ENCODE peak calls at places on chromosomes 5 and 9, in nine cellular contexts. G, N, E, O, H, Q, A, X and I are unnamed samples.

GRCh38 chr5:71891856-71892255 is 172.8 kb downstream of the CARTPT start:
- DNase-seq in G (peak; percentile 60), X (no peak), O (peak; percentile 26), N (no peak), A (no peak), H (no peak), E (no peak), Q (peak; percentile 79), I (no peak)

GRCh38 chr5:16430349-16431089 is 35.1 kb downstream of the ZNF622 start:
- DNase-seq in O (no peak), Q (no peak), H (no peak), N (no peak), X (no peak), E (no peak), A (no peak), G (no peak), I (no peak)

GRCh38 chr9:117265253-117265652 is 149.6 kb downstream of the ASTN2 start:
- DNase-seq in O (no peak), Q (no peak), E (no peak), H (no peak), X (no peak), N (no peak), A (no peak), G (no peak), I (no peak)

GRCh38 chr5:119746984-119747383 is 117.6 kb downstream of the FAM170A start:
- DNase-seq in A (no peak), N (no peak), X (no peak), E (no peak), H (no peak), O (no peak), Q (no peak), G (no peak), I (no peak)

GRCh38 chr5:141945511-141946024 is 12.4 kb downstream of the PCDH12 start:
- DNase-seq in G (no peak), O (no peak), E (no peak), H (no peak), Q (no peak), A (no peak), N (no peak), X (no peak), I (no peak)

GRCh38 chr5:54415147-54415546 is 40.4 kb upstream of the HSPB3 start:
- DNase-seq in Q (no peak), E (no peak), H (no peak), G (no peak), O (no peak), A (no peak), X (no peak), N (no peak), I (no peak)

GRCh38 chr9:109729513-109729912 is 50.5 kb upstream of the PALM2AKAP2 start:
- DNase-seq in O (no peak), A (no peak), N (no peak), H (no peak), E (no peak), Q (no peak), G (no peak), X (no peak), I (no peak)

GRCh38 chr5:139138790-139139189 is 59.4 kb downstream of the SIL1 start:
- DNase-seq in N (no peak), O (no peak), G (peak; percentile 60), A (no peak), Q (peak; percentile 37), H (peak; percentile 68), X (peak; percentile 47), E (no peak), I (no peak)

GRCh38 chr9:110464321-110464720 is 115.2 kb downstream of the SVEP1 start:
- DNase-seq in X (no peak), O (no peak), Q (no peak), E (no peak), N (no peak), G (no peak), A (no peak), H (no peak), I (no peak)

GRCh38 chr5:19928556-19929421 is 59.2 kb downstream of the CDH18 start:
- DNase-seq in E (no peak), Q (peak; percentile 50), N (no peak), A (no peak), H (no peak), X (peak; percentile 81), G (no peak), O (peak; percentile 28), I (no peak)

GRCh38 chr5:119743927-119744326 is 114.6 kb downstream of the FAM170A start:
- DNase-seq in H (no peak), E (no peak), N (no peak), A (no peak), Q (peak; percentile 3), G (peak; percentile 37), X (no peak), O (peak; percentile 65), I (no peak)

GRCh38 chr9:111598730-111599091 is 736 bp downstream of the PTGR1 start:
- DNase-seq in N (no peak), A (peak; percentile 54), O (no peak), H (peak; percentile 31), X (peak; percentile 33), G (peak; percentile 51), E (peak; percentile 16), Q (peak; percentile 59), I (no peak)

GRCh38 chr5:6845856-6846255 is 132.6 kb downstream of the TENT4A start:
- DNase-seq in G (no peak), X (no peak), A (no peak), E (no peak), O (no peak), H (no peak), N (no peak), Q (no peak), I (no peak)

GRCh38 chr9:134640491-134641172 is 971 bp upstream of the COL5A1 start:
- DNase-seq in E (no peak), X (no peak), Q (no peak), O (no peak), G (no peak), H (no peak), N (no peak), A (no peak), I (no peak)

GRCh38 chr9:136853596-136854112 is 1.5 kb downstream of the MAMDC4 start:
- DNase-seq in H (no peak), O (no peak), E (no peak), N (no peak), Q (no peak), X (no peak), A (peak; percentile 48), G (peak; percentile 13), I (no peak)

GRCh38 chr5:77486344-77486962 is 5.7 kb downstream of the WDR41 start:
- DNase-seq in E (no peak), H (no peak), Q (no peak), X (no peak), G (peak; percentile 44), A (no peak), O (no peak), N (no peak), I (no peak)

GRCh38 chr9:518540-518939 is 303.9 kb downstream of the DOCK8 start:
- DNase-seq in H (no peak), G (no peak), Q (no peak), O (no peak), X (no peak), A (peak; percentile 60), E (no peak), N (no peak), I (no peak)

GRCh38 chr9:131719262-131719908 is 20.5 kb downstream of the RAPGEF1 start:
- DNase-seq in E (no peak), O (no peak), G (no peak), A (no peak), X (no peak), N (no peak), H (no peak), Q (no peak), I (no peak)

GRCh38 chr5:40879163-40879942 is 29.9 kb upstream of the C7 start:
- DNase-seq in O (peak; percentile 27), X (peak; percentile 46), A (no peak), N (no peak), G (no peak), Q (peak; percentile 27), E (no peak), H (no peak), I (no peak)

GRCh38 chr5:65818592-65818991 is 96.6 kb downstream of the NLN start:
- DNase-seq in N (no peak), O (peak; percentile 12), Q (no peak), X (no peak), A (peak; percentile 85), E (no peak), H (no peak), G (no peak), I (no peak)

DNA sequence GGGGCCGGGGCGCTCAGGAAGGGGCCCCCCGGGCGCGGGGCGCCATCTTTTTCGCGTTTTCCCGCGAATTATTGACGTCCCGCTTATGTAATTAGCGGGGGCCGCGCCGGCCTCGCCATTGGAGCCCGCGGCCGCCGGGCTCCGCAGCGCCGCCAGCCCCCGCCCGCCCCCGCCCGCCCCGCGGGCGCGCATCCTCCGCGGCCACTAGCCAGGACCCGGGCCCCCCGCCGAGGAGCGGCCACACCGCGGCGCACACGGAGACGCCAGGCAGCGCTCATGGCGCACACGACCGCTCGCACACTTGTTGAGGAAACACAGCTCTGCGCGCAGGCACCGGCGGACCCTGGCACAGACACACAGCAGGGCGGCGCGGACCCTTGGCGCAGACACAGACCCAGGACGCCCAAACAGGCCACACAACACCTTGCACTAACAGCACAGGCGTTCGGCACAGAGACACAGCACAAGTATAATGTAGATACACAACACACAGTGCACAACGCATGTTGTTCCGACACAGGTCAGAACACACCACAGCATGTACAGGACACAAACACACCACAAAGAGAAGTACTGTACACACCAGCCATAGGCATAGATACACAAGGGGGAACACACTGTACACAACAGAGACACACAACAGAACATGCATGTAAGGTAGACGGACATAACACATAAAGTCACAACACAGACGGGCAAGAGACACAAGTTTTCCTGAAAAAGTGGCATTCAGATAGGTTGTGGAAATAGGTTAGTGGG is 467 bp upstream of the PHF19 start:
- DNase-seq in N (no peak), H (no peak), X (peak; percentile 62), O (peak; percentile 74), E (peak; percentile 56), A (peak; percentile 82), Q (peak; percentile 44), G (peak; percentile 57), I (no peak)
- TF ChIP-seq CTCF in N (peak; percentile 14), H (no peak), X (no peak), O (no peak), E (no peak), A (peak; percentile 19), Q (peak; percentile 6), G (no peak), I (no peak)

GRCh38 chr5:151684690-151685361 is 1.9 kb downstream of the SPARC start:
- DNase-seq in E (no peak), Q (peak; percentile 97), H (peak; percentile 46), X (peak; percentile 96), O (peak; percentile 74), A (no peak), G (no peak), N (no peak), I (peak; percentile 78)
- TF ChIP-seq CTCF in E (no peak), Q (peak; percentile 60), H (no peak), X (peak; percentile 41), O (no peak), A (no peak), G (no peak), N (peak; percentile 21), I (peak; percentile 29)

GRCh38 chr5:50752800-50753199 is 86.4 kb downstream of the PARP8 start:
- DNase-seq in Q (no peak), X (no peak), G (no peak), H (no peak), N (no peak), A (no peak), O (no peak), E (no peak), I (no peak)
- TF ChIP-seq CTCF in Q (no peak), X (no peak), G (no peak), H (no peak), N (no peak), A (no peak), O (no peak), E (no peak), I (no peak)

GRCh38 chr9:26975728-26976707 is 19.8 kb downstream of the IFT74 start:
- DNase-seq in E (no peak), A (peak; percentile 60), N (no peak), G (peak; percentile 33), X (peak; percentile 35), Q (peak; percentile 43), O (peak; percentile 72), H (no peak), I (no peak)
- TF ChIP-seq CTCF in E (no peak), A (peak; percentile 72), N (peak; percentile 32), G (peak; percentile 71), X (peak; percentile 52), Q (peak; percentile 65), O (peak; percentile 75), H (peak; percentile 18), I (no peak)